ENCODE peak calls at places on chromosome 9, in six cellular contexts. One of them, this sample, is unnamed.

GRCh38 chr9:129567842-129568559 is 52.9 kb downstream of the C9orf50 start:
- DNase-seq in neural progenitor cell: peak; percentile 42
- DNase-seq in colonic mucosa: no peak
- DNase-seq in prostate gland: no peak
- DNase-seq in cardiac muscle cell: peak; percentile 74
- DNase-seq in mammary epithelial cell: no peak
- DNase-seq in this sample: no peak

GRCh38 chr9:134055981-134056461 is 11.8 kb downstream of the BRD3 start:
- DNase-seq in neural progenitor cell: no peak
- DNase-seq in colonic mucosa: peak; percentile 65
- DNase-seq in cardiac muscle cell: no peak
- DNase-seq in prostate gland: peak; percentile 72
- DNase-seq in mammary epithelial cell: peak; percentile 91
- DNase-seq in this sample: peak; percentile 84

GRCh38 chr9:84301851-84302250 is 38.7 kb downstream of the SLC28A3 start:
- DNase-seq in colonic mucosa: no peak
- DNase-seq in neural progenitor cell: no peak
- DNase-seq in cardiac muscle cell: no peak
- DNase-seq in mammary epithelial cell: no peak
- DNase-seq in prostate gland: no peak
- DNase-seq in this sample: no peak

GRCh38 chr9:13568851-13569618 is 289.5 kb upstream of the MPDZ start:
- DNase-seq in cardiac muscle cell: peak; percentile 32
- DNase-seq in prostate gland: no peak
- DNase-seq in neural progenitor cell: peak; percentile 31
- DNase-seq in colonic mucosa: no peak
- DNase-seq in mammary epithelial cell: peak; percentile 2
- DNase-seq in this sample: no peak

GRCh38 chr9:128885376-128885775 is 3.4 kb downstream of the LRRC8A start:
- DNase-seq in cardiac muscle cell: no peak
- DNase-seq in prostate gland: no peak
- DNase-seq in colonic mucosa: no peak
- DNase-seq in mammary epithelial cell: no peak
- DNase-seq in neural progenitor cell: no peak
- DNase-seq in this sample: no peak

GRCh38 chr9:13139641-13140171 is 139.8 kb downstream of the MPDZ start:
- DNase-seq in prostate gland: no peak
- DNase-seq in mammary epithelial cell: peak; percentile 65
- DNase-seq in cardiac muscle cell: no peak
- DNase-seq in colonic mucosa: no peak
- DNase-seq in neural progenitor cell: no peak
- DNase-seq in this sample: no peak

GRCh38 chr9:20189871-20190270 is 401.0 kb upstream of the SLC24A2 start:
- DNase-seq in neural progenitor cell: peak; percentile 82
- DNase-seq in prostate gland: no peak
- DNase-seq in cardiac muscle cell: no peak
- DNase-seq in mammary epithelial cell: no peak
- DNase-seq in colonic mucosa: no peak
- DNase-seq in this sample: no peak

GRCh38 chr9:113361304-113362018 is 12.1 kb downstream of the BSPRY start:
- DNase-seq in colonic mucosa: no peak
- DNase-seq in mammary epithelial cell: no peak
- DNase-seq in cardiac muscle cell: no peak
- DNase-seq in neural progenitor cell: no peak
- DNase-seq in prostate gland: no peak
- DNase-seq in this sample: no peak

GRCh38 chr9:123947326-123947725 is 17.4 kb upstream of the DENND1A start:
- DNase-seq in mammary epithelial cell: no peak
- DNase-seq in prostate gland: no peak
- DNase-seq in neural progenitor cell: no peak
- DNase-seq in colonic mucosa: no peak
- DNase-seq in cardiac muscle cell: no peak
- DNase-seq in this sample: no peak

GRCh38 chr9:85056203-85056572 is 386.7 kb downstream of the NTRK2 start:
- DNase-seq in prostate gland: no peak
- DNase-seq in cardiac muscle cell: no peak
- DNase-seq in colonic mucosa: no peak
- DNase-seq in neural progenitor cell: no peak
- DNase-seq in mammary epithelial cell: no peak
- DNase-seq in this sample: no peak

GRCh38 chr9:135993409-135993742 is 32.2 kb upstream of the UBAC1 start:
- DNase-seq in neural progenitor cell: no peak
- DNase-seq in colonic mucosa: no peak
- DNase-seq in cardiac muscle cell: no peak
- DNase-seq in prostate gland: no peak
- DNase-seq in mammary epithelial cell: no peak
- DNase-seq in this sample: no peak

DNA sequence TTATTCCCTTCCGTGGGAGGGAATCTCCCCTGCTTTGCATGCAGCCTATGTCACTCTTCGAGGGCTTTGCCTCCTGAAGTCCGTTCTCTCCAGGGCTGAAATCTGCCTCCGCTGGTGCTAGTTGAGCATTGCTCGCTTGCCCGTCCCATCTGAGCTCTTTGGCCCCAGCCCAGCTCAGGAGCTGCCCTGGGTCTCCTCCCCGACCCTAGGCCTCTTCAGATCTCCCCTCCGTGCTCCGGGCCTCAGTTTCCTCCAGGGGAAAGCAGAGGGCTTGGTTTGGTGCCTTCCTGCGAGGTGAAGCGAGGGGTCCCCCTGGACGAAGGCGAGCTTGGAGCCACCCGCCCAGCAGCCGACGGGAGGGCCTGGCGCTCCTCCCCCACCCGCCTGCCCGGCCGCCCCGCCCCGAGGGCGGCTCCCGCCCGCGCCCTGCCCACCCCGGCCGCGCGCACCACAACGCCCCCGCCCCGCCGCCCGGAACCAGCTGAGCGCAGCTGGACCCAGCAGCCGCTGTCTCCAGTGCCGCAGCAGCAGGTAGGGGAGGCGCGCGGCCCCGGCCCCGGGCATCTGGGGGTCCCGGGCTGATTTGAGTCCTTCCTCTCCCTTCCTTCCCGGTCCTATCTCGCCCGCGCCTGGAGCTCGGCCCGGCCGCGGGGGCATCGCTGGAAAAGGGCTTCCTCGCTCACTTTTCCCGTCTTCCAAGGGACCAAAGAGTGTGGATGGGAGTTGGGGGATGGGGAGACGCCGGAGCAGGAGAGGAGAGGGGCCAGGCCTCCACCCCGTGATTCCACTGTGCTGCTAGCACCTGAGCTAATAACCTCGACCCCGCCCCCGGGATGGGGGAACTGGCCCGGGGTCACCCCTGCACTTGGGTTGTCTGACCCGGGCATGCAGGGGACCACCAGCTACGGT is at the start of gene GSN:
- DNase-seq in mammary epithelial cell: peak; percentile 60
- DNase-seq in prostate gland: peak; percentile 80
- DNase-seq in colonic mucosa: peak; percentile 91
- DNase-seq in neural progenitor cell: peak; percentile 88
- DNase-seq in cardiac muscle cell: peak; percentile 78
- DNase-seq in this sample: no peak
- TF ChIP-seq CTCF in mammary epithelial cell: no peak
- TF ChIP-seq CTCF in prostate gland: no peak
- TF ChIP-seq CTCF in colonic mucosa: no peak
- TF ChIP-seq CTCF in neural progenitor cell: no peak
- TF ChIP-seq CTCF in cardiac muscle cell: peak; percentile 17
- TF ChIP-seq CTCF in this sample: no peak

GRCh38 chr9:90801507-90802289 is at the start of gene SYK:
- DNase-seq in mammary epithelial cell: peak; percentile 42
- DNase-seq in neural progenitor cell: peak; percentile 60
- DNase-seq in colonic mucosa: peak; percentile 79
- DNase-seq in prostate gland: peak; percentile 27
- DNase-seq in cardiac muscle cell: peak; percentile 34
- DNase-seq in this sample: no peak
- H3K4me3 ChIP-seq in mammary epithelial cell: peak within 1 kb of the TSS; percentile 57
- H3K4me3 ChIP-seq in neural progenitor cell: peak within 1 kb of the TSS; percentile 56
- H3K4me3 ChIP-seq in colonic mucosa: peak within 1 kb of the TSS; percentile 58
- H3K4me3 ChIP-seq in prostate gland: peak within 1 kb of the TSS; percentile 32
- H3K4me3 ChIP-seq in cardiac muscle cell: peak within 1 kb of the TSS; percentile 31
- H3K4me3 ChIP-seq in this sample: peak within 1 kb of the TSS; percentile 47

DNA sequence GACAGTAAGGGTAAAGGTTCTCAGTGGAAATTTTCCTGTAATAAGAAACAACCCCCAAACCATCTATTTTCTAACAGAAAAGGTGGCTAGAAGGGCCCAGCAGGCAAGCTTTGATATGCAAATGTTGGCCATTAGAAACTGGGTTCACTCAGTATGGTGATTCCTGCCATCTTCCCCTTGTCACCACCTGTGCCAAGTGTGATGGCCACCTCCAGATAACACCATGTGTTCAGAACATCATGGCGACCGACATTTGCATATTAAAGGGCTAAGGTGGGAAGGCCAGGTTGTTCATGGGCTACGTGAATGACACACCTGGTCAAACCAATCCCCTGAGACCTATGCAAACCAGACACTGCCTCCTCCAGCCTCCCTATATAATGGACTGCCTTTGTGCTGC is 20.4 kb downstream of the FOXE1 start:
- DNase-seq in colonic mucosa: no peak
- DNase-seq in neural progenitor cell: no peak
- DNase-seq in prostate gland: no peak
- DNase-seq in cardiac muscle cell: no peak
- DNase-seq in mammary epithelial cell: no peak
- DNase-seq in this sample: no peak
- H3K36me3 ChIP-seq in colonic mucosa: no peaks in the 10 kb centered on the region
- H3K36me3 ChIP-seq in neural progenitor cell: no peaks in the 10 kb centered on the region
- H3K36me3 ChIP-seq in prostate gland: no peaks in the 10 kb centered on the region
- H3K36me3 ChIP-seq in cardiac muscle cell: no peaks in the 10 kb centered on the region
- H3K36me3 ChIP-seq in mammary epithelial cell: no peaks in the 10 kb centered on the region
- H3K36me3 ChIP-seq in this sample: no peaks in the 10 kb centered on the region

GRCh38 chr9:37036237-37037136 is 2.4 kb upstream of the PAX5 start:
- DNase-seq in cardiac muscle cell: peak; percentile 58
- DNase-seq in prostate gland: peak; percentile 24
- DNase-seq in neural progenitor cell: peak; percentile 72
- DNase-seq in colonic mucosa: peak; percentile 47
- DNase-seq in mammary epithelial cell: no peak
- DNase-seq in this sample: no peak
- TF ChIP-seq CTCF in cardiac muscle cell: no peak
- TF ChIP-seq CTCF in prostate gland: no peak
- TF ChIP-seq CTCF in neural progenitor cell: no peak
- TF ChIP-seq CTCF in colonic mucosa: no peak
- TF ChIP-seq CTCF in mammary epithelial cell: no peak
- TF ChIP-seq CTCF in this sample: no peak

GRCh38 chr9:2565676-2566340 is 55.8 kb upstream of the VLDLR start:
- DNase-seq in colonic mucosa: no peak
- DNase-seq in cardiac muscle cell: no peak
- DNase-seq in neural progenitor cell: no peak
- DNase-seq in mammary epithelial cell: no peak
- DNase-seq in prostate gland: no peak
- DNase-seq in this sample: no peak
- H3K4me3 ChIP-seq in colonic mucosa: no peak overlapping the region
- H3K4me3 ChIP-seq in cardiac muscle cell: no peak overlapping the region
- H3K4me3 ChIP-seq in neural progenitor cell: no peak overlapping the region
- H3K4me3 ChIP-seq in mammary epithelial cell: no peak overlapping the region
- H3K4me3 ChIP-seq in prostate gland: no peak overlapping the region
- H3K4me3 ChIP-seq in this sample: no peak overlapping the region

This sample was measured in RWPE2.